ENCODE peak calls at places on chromosome 4, in eight cellular contexts. J, I, D, X, P, H, V and G are unnamed samples.

GRCh38 chr4:73850261-73850970 is 2.7 kb upstream of the PF4V1 start:
- DNase-seq in I (no peak), H (no peak), P (no peak), J (no peak), V (no peak), D (no peak), X (no peak), G (no peak)

GRCh38 chr4:125317526-125317880 is 2.7 kb downstream of the FAT4 start:
- DNase-seq in V (peak), D (no peak), I (peak), P (peak), X (no peak), H (peak), J (peak), G (no peak)

GRCh38 chr4:173289351-173289725 is 44.8 kb downstream of the HMGB2 start:
- DNase-seq in H (no peak), V (no peak), D (no peak), P (no peak), I (no peak), X (no peak), J (peak), G (no peak)

GRCh38 chr4:161714022-161714751 is 449.6 kb downstream of the FSTL5 start:
- DNase-seq in I (no peak), P (peak), V (no peak), X (no peak), H (no peak), J (peak), D (peak), G (no peak)

GRCh38 chr4:10107111-10108091 is 9.2 kb downstream of the WDR1 start:
- DNase-seq in H (no peak), P (no peak), D (no peak), X (no peak), I (no peak), J (peak), V (no peak), G (no peak)

GRCh38 chr4:86338989-86339388 is 20.9 kb downstream of the MAPK10 start:
- DNase-seq in X (no peak), D (peak), V (no peak), H (no peak), I (no peak), P (peak), J (peak), G (no peak)

GRCh38 chr4:102169345-102169744 is 175.9 kb downstream of the SLC39A8 start:
- DNase-seq in D (no peak), P (no peak), I (peak), H (peak), X (no peak), J (peak), V (peak), G (no peak)

GRCh38 chr4:178453057-178453456 is 1010.8 kb upstream of the AGA start:
- DNase-seq in D (no peak), I (no peak), J (no peak), H (no peak), V (no peak), P (no peak), X (no peak), G (no peak)

GRCh38 chr4:177509346-177509745 is 67.1 kb upstream of the AGA start:
- DNase-seq in P (no peak), D (no peak), I (no peak), V (no peak), J (no peak), H (no peak), X (no peak), G (no peak)

GRCh38 chr4:8384397-8385060 is 56.0 kb downstream of the ACOX3 start:
- DNase-seq in H (no peak), V (no peak), X (no peak), P (no peak), D (no peak), J (no peak), I (no peak), G (no peak)

GRCh38 chr4:8381814-8382581 is 58.5 kb downstream of the ACOX3 start:
- DNase-seq in I (no peak), H (no peak), J (no peak), V (no peak), D (no peak), P (no peak), X (no peak), G (no peak)

GRCh38 chr4:8385106-8385505 is 55.4 kb downstream of the ACOX3 start:
- DNase-seq in H (no peak), D (no peak), X (no peak), V (no peak), J (no peak), P (no peak), I (no peak), G (no peak)

GRCh38 chr4:8383016-8383415 is 57.5 kb downstream of the ACOX3 start:
- DNase-seq in H (no peak), J (no peak), D (no peak), V (no peak), P (no peak), X (no peak), I (no peak), G (no peak)

DNA sequence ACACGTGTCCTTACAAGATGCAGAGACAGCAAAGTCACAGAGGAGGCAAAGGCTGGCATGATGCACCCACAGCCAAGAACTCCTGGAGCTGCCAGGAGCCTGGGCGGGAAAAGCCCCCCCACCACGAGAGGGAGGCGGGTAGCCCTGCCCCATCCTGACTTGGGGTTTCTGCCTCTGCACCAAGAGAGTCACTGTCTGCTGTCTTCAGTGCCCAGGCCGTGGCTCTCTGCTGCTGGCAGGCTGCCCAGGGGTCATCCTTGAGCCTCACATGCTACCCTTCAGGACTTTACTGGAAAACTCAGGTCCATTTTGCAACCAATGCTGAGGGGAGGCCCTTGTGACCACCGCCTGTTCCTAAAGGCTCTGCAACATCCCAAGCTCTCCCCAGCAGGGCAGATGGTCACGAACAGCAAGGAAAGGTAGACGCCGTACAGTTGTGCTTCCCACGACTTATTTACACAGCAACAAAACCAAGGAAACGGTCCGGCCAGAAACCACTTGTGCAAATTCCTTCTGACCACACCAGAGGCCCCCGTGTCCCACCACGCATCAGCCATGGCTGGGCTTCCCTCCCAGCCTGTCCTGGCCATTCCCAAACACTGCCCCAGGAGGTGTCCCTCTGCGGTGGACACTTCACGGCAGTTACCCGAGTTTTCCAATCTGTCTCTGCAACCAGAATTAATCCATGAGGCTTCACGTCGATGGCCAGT is 56.9 kb downstream of the ACOX3 start:
- DNase-seq in D (no peak), I (no peak), X (no peak), P (no peak), J (peak), V (no peak), H (no peak), G (no peak)
- H2AFZ ChIP-seq in D (no peak), I (no peak), X (no peak), P (no peak), J (no peak), V (no peak), H (no peak), G (no peak)

GRCh38 chr4:158870282-158871049 is 101.6 kb downstream of the FNIP2 start:
- DNase-seq in J (no peak), P (no peak), I (peak), H (peak), V (peak), D (no peak), X (no peak), G (peak)
- H3K27ac ChIP-seq in J (no peak), P (no peak), I (no peak), H (no peak), V (no peak), D (no peak), X (no peak), G (no peak)

DNA sequence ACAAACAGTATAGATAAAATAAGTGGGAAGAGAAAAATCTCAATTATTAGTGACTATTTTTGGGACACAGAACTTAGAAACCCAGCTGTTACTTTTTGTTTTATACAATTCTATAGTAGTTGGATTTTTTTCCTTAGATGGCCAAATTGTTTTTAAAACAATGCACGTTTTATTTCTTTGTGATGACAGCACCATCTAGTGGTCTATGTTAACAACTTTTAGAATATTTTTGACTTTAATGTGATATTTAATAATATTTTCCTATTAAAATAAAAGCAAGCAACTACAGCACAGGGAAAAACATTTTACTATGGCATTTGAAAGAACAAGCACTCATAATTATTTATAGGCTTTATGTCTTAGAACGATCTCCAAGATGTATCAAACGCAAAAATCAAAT is 5.6 kb upstream of the SMIM31 start:
- DNase-seq in D (peak), J (peak), X (peak), H (no peak), P (peak), V (peak), I (peak), G (peak)
- H3K4me2 ChIP-seq in D (no peak), J (no peak), X (no peak), H (no peak), P (no peak), V (no peak), I (no peak), G (no peak)

GRCh38 chr4:1194028-1194900 is 21.9 kb upstream of the SPON2 start:
- DNase-seq in J (no peak), V (peak), I (peak), H (peak), D (no peak), P (no peak), X (no peak), G (no peak)
- H2AFZ ChIP-seq in J (no peak), V (peak), I (peak), H (no peak), D (no peak), P (no peak), X (no peak), G (no peak)

GRCh38 chr4:101039367-101039766 is 308.0 kb downstream of the PPP3CA start:
- DNase-seq in V (no peak), I (no peak), J (no peak), H (no peak), X (no peak), D (peak), P (no peak), G (no peak)
- H3K27ac ChIP-seq in V (no peak), I (no peak), J (no peak), H (no peak), X (no peak), D (peak), P (no peak), G (no peak)

GRCh38 chr4:153520227-153520626 is 54.1 kb downstream of the TMEM131L start:
- DNase-seq in D (no peak), J (no peak), V (no peak), H (no peak), I (no peak), X (no peak), P (no peak), G (no peak)
- H3K4me2 ChIP-seq in D (no peak), J (no peak), V (no peak), H (no peak), I (no peak), X (no peak), P (no peak), G (peak)

DNA sequence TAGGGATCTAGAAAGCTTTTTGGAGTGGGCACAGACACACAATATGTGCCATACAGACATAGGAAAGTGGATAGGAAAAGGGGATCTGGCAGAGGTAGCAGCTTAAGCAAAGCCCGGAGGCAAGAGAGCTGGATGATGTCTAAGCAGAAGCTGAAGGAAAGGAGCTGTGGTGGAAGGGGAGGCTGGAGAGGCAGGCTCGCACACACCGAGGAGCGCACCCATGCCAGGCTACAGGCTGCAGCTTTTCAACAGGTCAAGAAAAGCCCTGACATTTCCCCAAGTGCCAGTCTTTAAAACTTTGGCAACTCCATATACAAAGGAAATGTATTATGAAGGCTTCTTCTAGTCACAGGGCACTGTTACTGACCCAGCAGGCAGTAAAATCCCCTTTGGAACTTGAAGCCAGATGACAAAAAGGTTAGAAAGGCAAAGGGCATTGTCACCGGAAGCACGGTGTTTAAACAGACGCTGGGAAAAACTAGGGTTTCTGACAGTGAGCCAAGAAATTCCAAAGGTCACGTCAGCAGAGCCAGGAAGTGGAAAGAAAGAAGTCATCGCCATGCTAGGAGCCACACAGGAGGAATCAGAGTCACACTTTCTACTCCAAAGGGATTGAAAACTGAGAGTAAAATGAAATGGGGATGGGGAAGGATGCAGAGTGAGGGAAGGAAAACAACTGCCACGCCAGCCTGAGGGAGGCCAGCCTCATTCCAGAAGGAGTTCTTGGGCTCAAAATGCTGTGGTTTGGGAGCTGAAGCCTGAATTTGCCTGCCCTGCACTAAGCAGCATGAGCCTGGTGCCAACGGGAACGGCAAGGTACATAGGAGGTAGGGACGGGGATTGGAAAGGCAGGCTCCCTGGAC is 67.1 kb downstream of the SOWAHB start:
- DNase-seq in J (peak), P (no peak), I (peak), V (no peak), D (peak), H (no peak), X (no peak), G (no peak)
- H2AFZ ChIP-seq in J (peak), P (peak), I (peak), V (peak), D (peak), H (no peak), X (peak), G (no peak)

GRCh38 chr4:165330071-165330470 is 2.6 kb downstream of the MSMO1 start:
- DNase-seq in J (no peak), I (no peak), V (no peak), H (no peak), P (no peak), X (no peak), D (no peak), G (no peak)

GRCh38 chr4:165327211-165328100 is at the start of gene MSMO1:
- DNase-seq in J (peak), V (peak), X (peak), I (peak), H (peak), D (peak), P (peak), G (peak)

GRCh38 chr4:165326831-165327210 is 648 bp upstream of the MSMO1 start:
- DNase-seq in I (peak), X (peak), H (peak), J (no peak), V (peak), D (no peak), P (peak), G (peak)

GRCh38 chr4:165328708-165329107 is 1.2 kb downstream of the MSMO1 start:
- DNase-seq in J (no peak), V (no peak), D (no peak), P (no peak), I (peak), X (no peak), H (no peak), G (no peak)

DNA sequence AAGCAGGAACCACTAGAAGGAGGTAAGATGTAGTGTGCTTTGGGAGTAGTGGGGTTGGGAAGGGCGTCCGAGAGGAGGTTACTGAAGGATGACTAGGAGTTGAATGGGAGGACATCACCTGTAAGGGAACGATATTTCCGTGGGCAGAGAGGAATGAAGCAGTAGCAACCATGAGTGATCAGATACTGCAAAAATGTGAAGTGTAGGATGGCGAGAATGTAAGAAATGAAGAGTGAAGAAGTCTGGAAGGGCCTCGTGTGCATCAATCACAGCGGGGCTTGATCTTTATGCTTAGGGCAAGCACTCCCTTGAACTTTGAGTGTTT is 594 bp downstream of the MSMO1 start:
- DNase-seq in X (no peak), P (no peak), V (peak), I (no peak), D (no peak), J (peak), H (no peak), G (no peak)
- H3K27ac ChIP-seq in X (peak), P (peak), V (peak), I (peak), D (peak), J (peak), H (peak), G (peak)

GRCh38 chr4:7911044-7911578 is 28.6 kb downstream of the AFAP1 start:
- DNase-seq in D (no peak), J (peak), I (peak), H (peak), P (peak), V (peak), X (no peak), G (no peak)
- H3K4me2 ChIP-seq in D (no peak), J (peak), I (peak), H (no peak), P (peak), V (peak), X (no peak), G (no peak)

DNA sequence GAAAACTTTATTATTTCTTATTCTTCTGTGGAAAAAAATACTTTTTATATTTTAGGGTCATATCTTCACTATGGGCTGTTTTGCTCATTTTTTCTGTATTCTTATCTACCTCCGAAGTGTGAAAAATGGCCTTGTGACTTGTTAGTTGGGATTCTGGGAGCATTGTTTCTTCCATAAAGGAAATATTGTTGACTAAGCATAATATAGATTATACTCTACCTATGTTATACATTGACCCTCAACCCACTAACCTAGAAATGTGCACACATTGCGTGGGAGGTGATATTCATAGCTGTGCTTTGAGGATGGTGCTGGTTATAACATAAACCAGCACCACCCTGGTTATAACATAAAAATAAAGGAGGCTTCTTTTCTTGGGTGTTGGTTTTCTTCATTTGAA is 259.2 kb upstream of the AADAT start:
- DNase-seq in D (no peak), P (no peak), H (no peak), V (no peak), X (no peak), I (no peak), J (no peak), G (no peak)
- H2AFZ ChIP-seq in D (no peak), P (no peak), H (no peak), V (no peak), X (no peak), I (no peak), J (no peak), G (no peak)